ENCODE peak calls at places on chromosomes 6 and 20, in five cellular contexts. One of them, this sample, is unnamed.

GRCh38 chr6:47180633-47181032 is 129.1 kb downstream of the TNFRSF21 start:
- DNase-seq in psoas muscle: no peak
- DNase-seq in brain microvascular endothelial cell: peak; percentile 80
- DNase-seq in GM23248: peak; percentile 73
- DNase-seq in HT1080: peak; percentile 86
- DNase-seq in this sample: peak; percentile 41

GRCh38 chr6:4728436-4728769 is 47.8 kb upstream of the CDYL start:
- DNase-seq in GM23248: no peak
- DNase-seq in HT1080: no peak
- DNase-seq in brain microvascular endothelial cell: no peak
- DNase-seq in psoas muscle: no peak
- DNase-seq in this sample: no peak

GRCh38 chr6:111418971-111419693 is 63.9 kb downstream of the REV3L start:
- DNase-seq in psoas muscle: no peak
- DNase-seq in GM23248: peak; percentile 73
- DNase-seq in brain microvascular endothelial cell: peak; percentile 59
- DNase-seq in HT1080: peak; percentile 78
- DNase-seq in this sample: peak; percentile 64

GRCh38 chr6:140062042-140063041 is 687.9 kb upstream of the CITED2 start:
- DNase-seq in psoas muscle: no peak
- DNase-seq in HT1080: peak; percentile 79
- DNase-seq in brain microvascular endothelial cell: peak; percentile 90
- DNase-seq in GM23248: peak; percentile 91
- DNase-seq in this sample: peak; percentile 99

GRCh38 chr20:16526433-16527380 is 46.5 kb downstream of the KIF16B start:
- DNase-seq in HT1080: no peak
- DNase-seq in psoas muscle: no peak
- DNase-seq in brain microvascular endothelial cell: no peak
- DNase-seq in GM23248: no peak
- DNase-seq in this sample: no peak

GRCh38 chr20:23248524-23248923 is 102.1 kb upstream of the NXT1 start:
- DNase-seq in brain microvascular endothelial cell: no peak
- DNase-seq in psoas muscle: no peak
- DNase-seq in HT1080: no peak
- DNase-seq in GM23248: no peak
- DNase-seq in this sample: no peak

GRCh38 chr20:62704341-62704948 is 4.2 kb upstream of the NTSR1 start:
- DNase-seq in brain microvascular endothelial cell: peak; percentile 86
- DNase-seq in HT1080: peak; percentile 99
- DNase-seq in GM23248: peak; percentile 92
- DNase-seq in psoas muscle: peak; percentile 80
- DNase-seq in this sample: peak; percentile 85

GRCh38 chr6:161393839-161394364 is 120.0 kb upstream of the AGPAT4 start:
- DNase-seq in HT1080: peak; percentile 86
- DNase-seq in brain microvascular endothelial cell: peak; percentile 87
- DNase-seq in psoas muscle: no peak
- DNase-seq in GM23248: peak; percentile 97
- DNase-seq in this sample: peak; percentile 90

GRCh38 chr6:139373928-139374356 is 506 bp downstream of the CITED2 start:
- DNase-seq in GM23248: no peak
- DNase-seq in HT1080: no peak
- DNase-seq in brain microvascular endothelial cell: no peak
- DNase-seq in psoas muscle: no peak
- DNase-seq in this sample: no peak

GRCh38 chr20:11766961-11767360 is 150.7 kb upstream of the BTBD3 start:
- DNase-seq in brain microvascular endothelial cell: no peak
- DNase-seq in HT1080: peak; percentile 7
- DNase-seq in GM23248: peak; percentile 65
- DNase-seq in psoas muscle: no peak
- DNase-seq in this sample: peak; percentile 79

GRCh38 chr6:146795734-146796133 is 197.0 kb downstream of the ADGB start:
- DNase-seq in brain microvascular endothelial cell: no peak
- DNase-seq in GM23248: no peak
- DNase-seq in psoas muscle: no peak
- DNase-seq in HT1080: no peak
- DNase-seq in this sample: no peak

GRCh38 chr20:22931653-22932052 is 103.5 kb upstream of the SSTR4 start:
- DNase-seq in GM23248: no peak
- DNase-seq in brain microvascular endothelial cell: no peak
- DNase-seq in HT1080: no peak
- DNase-seq in psoas muscle: no peak
- DNase-seq in this sample: no peak

GRCh38 chr6:106609699-106610098 is 19.6 kb downstream of the RTN4IP1 start:
- DNase-seq in HT1080: no peak
- DNase-seq in brain microvascular endothelial cell: no peak
- DNase-seq in psoas muscle: no peak
- DNase-seq in GM23248: peak; percentile 32
- DNase-seq in this sample: no peak

GRCh38 chr20:36259177-36259835 is 23.0 kb downstream of the AAR2 start:
- DNase-seq in GM23248: no peak
- DNase-seq in psoas muscle: no peak
- DNase-seq in brain microvascular endothelial cell: no peak
- DNase-seq in HT1080: no peak
- DNase-seq in this sample: no peak

GRCh38 chr20:51014797-51015722 is 7.8 kb downstream of the KCNG1 start:
- DNase-seq in psoas muscle: no peak
- DNase-seq in GM23248: peak; percentile 77
- DNase-seq in HT1080: peak; percentile 66
- DNase-seq in brain microvascular endothelial cell: peak; percentile 62
- DNase-seq in this sample: peak; percentile 61

GRCh38 chr6:39301606-39302005 is 12.6 kb downstream of the KCNK17 start:
- DNase-seq in psoas muscle: no peak
- DNase-seq in brain microvascular endothelial cell: no peak
- DNase-seq in HT1080: peak; percentile 17
- DNase-seq in GM23248: peak; percentile 51
- DNase-seq in this sample: no peak

GRCh38 chr6:164079275-164079600 is 664.7 kb downstream of the QKI start:
- DNase-seq in psoas muscle: no peak
- DNase-seq in GM23248: no peak
- DNase-seq in brain microvascular endothelial cell: no peak
- DNase-seq in HT1080: no peak
- DNase-seq in this sample: no peak

GRCh38 chr6:39936857-39937256 is 2.6 kb upstream of the MOCS1 start:
- DNase-seq in brain microvascular endothelial cell: no peak
- DNase-seq in HT1080: no peak
- DNase-seq in psoas muscle: no peak
- DNase-seq in GM23248: no peak
- DNase-seq in this sample: no peak

GRCh38 chr6:66605011-66605410 is 898.0 kb upstream of the EYS start:
- DNase-seq in brain microvascular endothelial cell: no peak
- DNase-seq in GM23248: no peak
- DNase-seq in HT1080: peak; percentile 65
- DNase-seq in psoas muscle: no peak
- DNase-seq in this sample: no peak

GRCh38 chr20:13212750-13213149 is 8.3 kb upstream of the ISM1 start:
- DNase-seq in brain microvascular endothelial cell: no peak
- DNase-seq in GM23248: peak; percentile 85
- DNase-seq in HT1080: no peak
- DNase-seq in psoas muscle: no peak
- DNase-seq in this sample: peak; percentile 86

GRCh38 chr6:401239-401993 is 9.9 kb downstream of the IRF4 start:
- DNase-seq in HT1080: no peak
- DNase-seq in brain microvascular endothelial cell: no peak
- DNase-seq in psoas muscle: no peak
- DNase-seq in GM23248: no peak
- DNase-seq in this sample: no peak

GRCh38 chr6:136439514-136440186 is 110.6 kb downstream of the MAP7 start:
- DNase-seq in brain microvascular endothelial cell: no peak
- DNase-seq in HT1080: no peak
- DNase-seq in GM23248: no peak
- DNase-seq in psoas muscle: no peak
- DNase-seq in this sample: no peak

GRCh38 chr6:24069546-24069945 is 56.5 kb upstream of the NRSN1 start:
- DNase-seq in brain microvascular endothelial cell: no peak
- DNase-seq in psoas muscle: no peak
- DNase-seq in HT1080: no peak
- DNase-seq in GM23248: no peak
- DNase-seq in this sample: no peak

GRCh38 chr6:32194825-32195651 is 2.6 kb upstream of the GPSM3 start:
- DNase-seq in GM23248: peak; percentile 82
- DNase-seq in brain microvascular endothelial cell: peak; percentile 55
- DNase-seq in psoas muscle: no peak
- DNase-seq in HT1080: peak; percentile 58
- DNase-seq in this sample: peak; percentile 61

GRCh38 chr20:1860446-1860845 is 34.8 kb upstream of the SIRPA start:
- DNase-seq in brain microvascular endothelial cell: peak; percentile 56
- DNase-seq in psoas muscle: no peak
- DNase-seq in HT1080: no peak
- DNase-seq in GM23248: peak; percentile 94
- DNase-seq in this sample: peak; percentile 85

This sample was measured in AG10803.